ENCODE peak calls at places on chromosomes 16 and 17, in nine cellular contexts. H is transverse colon, U is K562, S is GM12878, Z is H1, D is HCT116, I is prostate gland, B is vagina, F is stomach. G is an unnamed sample.

GRCh38 chr16:65725156-65725845 is 603.4 kb upstream of the CDH11 start:
- DNase-seq in H (no peak), U (no peak), S (no peak), Z (no peak), D (no peak), I (no peak), B (no peak), F (no peak), G (no peak)

GRCh38 chr17:76940738-76941350 is 72.6 kb downstream of the MGAT5B start:
- DNase-seq in H (no peak), U (no peak), S (no peak), Z (peak; percentile 93), D (no peak), I (no peak), B (no peak), F (no peak), G (no peak)

GRCh38 chr16:77499373-77500285 is 64.8 kb upstream of the ADAMTS18 start:
- DNase-seq in H (peak; percentile 8), U (no peak), S (no peak), Z (no peak), D (no peak), I (peak; percentile 37), B (no peak), F (no peak), G (no peak)

GRCh38 chr16:27505297-27506236 is 44.1 kb downstream of the GTF3C1 start:
- DNase-seq in H (no peak), U (no peak), S (no peak), Z (no peak), D (no peak), I (peak; percentile 79), B (no peak), F (no peak), G (no peak)

GRCh38 chr17:27768858-27769410 is 31.4 kb downstream of the NOS2 start:
- DNase-seq in H (no peak), U (no peak), S (no peak), Z (no peak), D (no peak), I (no peak), B (no peak), F (no peak), G (no peak)

GRCh38 chr16:54123766-54124165 is 162.8 kb downstream of the IRX3 start:
- DNase-seq in H (no peak), U (no peak), S (no peak), Z (no peak), D (no peak), I (no peak), B (no peak), F (no peak), G (no peak)

GRCh38 chr17:73652886-73653480 is 8.7 kb upstream of the SDK2 start:
- DNase-seq in H (no peak), U (no peak), S (no peak), Z (no peak), D (no peak), I (no peak), B (no peak), F (no peak), G (no peak)

GRCh38 chr17:57356722-57357391 is 100.5 kb downstream of the MSI2 start:
- DNase-seq in H (peak; percentile 45), U (no peak), S (no peak), Z (no peak), D (no peak), I (no peak), B (no peak), F (peak; percentile 30), G (no peak)

GRCh38 chr16:50540711-50541007 is 7.5 kb upstream of the NKD1 start:
- DNase-seq in H (no peak), U (no peak), S (no peak), Z (no peak), D (no peak), I (no peak), B (no peak), F (no peak), G (no peak)

GRCh38 chr17:41585301-41585700 is 1.4 kb downstream of the KRT14 start:
- DNase-seq in H (no peak), U (no peak), S (no peak), Z (no peak), D (no peak), I (no peak), B (no peak), F (no peak), G (no peak)

GRCh38 chr16:87363771-87364476 is 19.7 kb downstream of the FBXO31 start:
- DNase-seq in H (peak; percentile 33), U (peak; percentile 63), S (no peak), Z (no peak), D (no peak), I (no peak), B (no peak), F (peak; percentile 52), G (no peak)
- TF ChIP-seq POLR2A in H (no peak), U (no peak), S (no peak), Z (no peak), D (no peak), I (no peak), B (no peak), F (no peak), G (no peak)

GRCh38 chr17:50863221-50863843 is 2.8 kb downstream of the TOB1 start:
- DNase-seq in H (peak; percentile 71), U (no peak), S (no peak), Z (peak; percentile 72), D (peak; percentile 36), I (peak; percentile 57), B (no peak), F (peak; percentile 59), G (no peak)

GRCh38 chr17:50865868-50866260 is 290 bp downstream of the TOB1 start:
- DNase-seq in H (no peak), U (no peak), S (no peak), Z (no peak), D (no peak), I (no peak), B (no peak), F (no peak), G (no peak)

GRCh38 chr17:50865060-50865867 is 890 bp downstream of the TOB1 start:
- DNase-seq in H (peak; percentile 53), U (peak; percentile 74), S (no peak), Z (peak; percentile 76), D (peak; percentile 34), I (peak; percentile 60), B (no peak), F (peak; percentile 64), G (peak; percentile 92)

GRCh38 chr17:50863931-50864330 is 2.2 kb downstream of the TOB1 start:
- DNase-seq in H (no peak), U (no peak), S (no peak), Z (no peak), D (no peak), I (no peak), B (no peak), F (no peak), G (no peak)

GRCh38 chr17:50864747-50865059 is 1.5 kb downstream of the TOB1 start:
- DNase-seq in H (no peak), U (no peak), S (no peak), Z (no peak), D (no peak), I (no peak), B (no peak), F (no peak), G (no peak)
- TF ChIP-seq POLR2AphosphoS5 in H (peak; percentile 45), U (no peak), S (no peak), Z (no peak), D (no peak), I (no peak), B (no peak), F (no peak), G (no peak)

DNA sequence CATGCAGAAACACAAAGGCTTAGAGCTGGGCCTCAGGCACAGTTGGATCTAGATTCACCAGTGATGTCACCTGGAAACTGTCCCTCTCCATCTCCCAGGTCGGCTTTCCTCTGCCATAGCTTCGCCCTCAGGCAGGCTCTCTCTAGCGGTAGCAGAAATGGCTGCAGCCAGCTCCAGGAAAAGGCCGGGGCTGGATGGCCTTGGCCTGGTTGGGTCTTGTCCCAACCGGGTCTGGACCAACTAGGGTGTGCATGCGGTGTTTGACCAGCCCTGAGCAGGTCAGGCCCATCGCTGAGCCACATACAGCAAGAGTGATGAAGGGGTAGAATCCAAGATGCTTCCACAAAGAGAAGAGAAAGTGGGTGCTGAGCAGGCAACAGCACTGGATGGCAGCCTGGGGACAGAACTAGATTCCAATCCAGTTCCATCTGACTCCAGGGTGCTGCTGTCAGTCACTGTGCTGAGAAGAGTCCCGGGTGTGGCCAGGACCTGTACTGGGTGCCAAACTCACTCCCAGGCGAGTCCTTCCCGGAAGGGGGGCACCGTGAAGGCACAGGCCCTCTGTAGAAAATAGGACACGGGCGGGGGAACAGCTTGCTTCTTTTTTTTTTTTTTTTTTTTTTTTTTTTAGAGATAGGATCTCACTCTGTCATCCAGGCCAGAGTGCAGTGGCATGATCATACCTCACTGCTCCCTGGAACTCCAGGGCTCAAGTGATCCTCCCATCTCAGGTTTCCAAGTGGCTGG is 51.8 kb downstream of the SOCS3 start:
- DNase-seq in H (no peak), U (peak; percentile 35), S (no peak), Z (no peak), D (no peak), I (no peak), B (no peak), F (no peak), G (no peak)
- H3K27ac ChIP-seq in H (no peak overlapping the region), U (peak overlapping the region; percentile 3), S (no peak overlapping the region), Z (no peak overlapping the region), D (no peak overlapping the region), I (no peak overlapping the region), B (no peak overlapping the region), F (no peak overlapping the region), G (peak overlapping the region; percentile 10)

DNA sequence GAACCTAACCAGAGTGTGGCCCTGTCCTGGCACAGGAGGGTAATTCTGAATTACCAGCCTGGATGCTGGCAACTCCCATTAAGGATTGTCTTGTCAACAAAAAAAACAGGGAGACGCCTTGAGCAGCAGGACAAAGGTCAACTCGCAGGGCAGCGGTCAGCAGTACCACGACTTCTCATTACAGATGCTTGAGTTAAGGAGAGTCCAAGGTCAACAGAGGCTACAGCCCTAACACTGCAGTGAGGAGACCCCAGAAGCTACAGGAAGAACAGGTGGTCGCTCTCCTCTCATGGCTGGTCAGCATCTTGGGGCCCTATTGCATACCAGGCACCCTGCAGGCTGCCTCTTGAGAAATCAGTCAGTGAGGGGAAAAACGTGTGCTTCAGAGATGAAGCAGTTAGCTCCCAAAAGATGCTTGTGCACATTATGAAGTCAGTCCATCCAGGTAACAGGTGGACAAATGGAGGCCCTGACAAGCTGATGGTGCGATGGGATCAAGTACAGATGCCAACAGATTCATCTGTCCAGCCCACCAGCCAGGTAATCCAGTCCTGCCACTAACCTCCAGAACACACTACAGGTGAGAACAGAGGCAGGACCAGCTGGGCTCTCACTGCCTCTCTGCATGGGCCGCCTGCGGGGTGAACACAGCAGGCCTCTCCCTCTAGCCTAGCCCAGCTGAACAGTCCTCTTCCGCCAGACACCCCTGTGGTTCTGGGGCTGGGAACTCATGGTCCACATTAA is 4.2 kb downstream of the CSNK1D start:
- DNase-seq in H (peak; percentile 64), U (no peak), S (no peak), Z (no peak), D (no peak), I (no peak), B (no peak), F (no peak), G (peak; percentile 66)
- TF ChIP-seq POLR2A in H (no peak), U (no peak), S (peak; percentile 17), Z (no peak), D (no peak), I (no peak), B (no peak), F (no peak), G (no peak)